ENCODE peak calls at places on chromosome 9, in eight cellular contexts. A is KG1, Q is left cardiac atrium, Y is A172, M is HTR-8/SVneo, L is astrocyte of the spinal cord, E is lower lobe of right lung, O is RWPE1. Z is an unnamed sample.

GRCh38 chr9:19629506-19629905 is 159.3 kb downstream of the SLC24A2 start:
- DNase-seq in A (no peak), Q (no peak), Y (no peak), M (no peak), L (no peak), E (no peak), O (no peak), Z (no peak)

GRCh38 chr9:17349816-17350215 is 215.0 kb downstream of the CNTLN start:
- DNase-seq in A (no peak), Q (no peak), Y (peak), M (no peak), L (peak), E (no peak), O (no peak), Z (peak)

GRCh38 chr9:89880161-89880560 is 275.3 kb downstream of the GADD45G start:
- DNase-seq in A (no peak), Q (no peak), Y (no peak), M (no peak), L (no peak), E (no peak), O (no peak), Z (no peak)

GRCh38 chr9:121686930-121687541 is 35.6 kb downstream of the DAB2IP start:
- DNase-seq in A (peak), Q (peak), Y (peak), M (peak), L (peak), E (peak), O (peak), Z (no peak)

GRCh38 chr9:128092199-128092977 is 24.4 kb downstream of the SLC25A25 start:
- DNase-seq in A (no peak), Q (no peak), Y (no peak), M (no peak), L (no peak), E (no peak), O (no peak), Z (no peak)

GRCh38 chr9:127783644-127784043 is 2.2 kb upstream of the CDK9 start:
- DNase-seq in A (peak), Q (no peak), Y (no peak), M (no peak), L (no peak), E (no peak), O (no peak), Z (no peak)

GRCh38 chr9:127545196-127546124 is 66.6 kb upstream of the STXBP1 start:
- DNase-seq in A (no peak), Q (no peak), Y (peak), M (no peak), L (peak), E (peak), O (peak), Z (no peak)

GRCh38 chr9:89461302-89461701 is 36.6 kb downstream of the SEMA4D start:
- DNase-seq in A (no peak), Q (peak), Y (peak), M (peak), L (peak), E (no peak), O (peak), Z (peak)

GRCh38 chr9:136107953-136108647 is 10.6 kb downstream of the TMEM250 start:
- DNase-seq in A (no peak), Q (no peak), Y (peak), M (no peak), L (no peak), E (no peak), O (peak), Z (no peak)

GRCh38 chr9:16243798-16244197 is 626.7 kb downstream of the BNC2 start:
- DNase-seq in A (no peak), Q (no peak), Y (no peak), M (no peak), L (no peak), E (no peak), O (peak), Z (no peak)

GRCh38 chr9:4297151-4297794 is 2.6 kb downstream of the GLIS3 start:
- DNase-seq in A (no peak), Q (peak), Y (peak), M (peak), L (peak), E (peak), O (no peak), Z (peak)

GRCh38 chr9:114905160-114905940 is 25.0 kb downstream of the TNFSF8 start:
- DNase-seq in A (no peak), Q (no peak), Y (no peak), M (no peak), L (no peak), E (no peak), O (no peak), Z (no peak)

GRCh38 chr9:22228542-22228941 is 218.1 kb upstream of the DMRTA1 start:
- DNase-seq in A (no peak), Q (no peak), Y (no peak), M (no peak), L (no peak), E (no peak), O (no peak), Z (no peak)

GRCh38 chr9:21741151-21741550 is 61.3 kb upstream of the MTAP start:
- DNase-seq in A (no peak), Q (no peak), Y (no peak), M (no peak), L (peak), E (no peak), O (no peak), Z (no peak)

GRCh38 chr9:126329476-126330275 is 3.0 kb downstream of the MVB12B start:
- DNase-seq in A (no peak), Q (no peak), Y (no peak), M (no peak), L (no peak), E (no peak), O (no peak), Z (no peak)

GRCh38 chr9:21060919-21061561 is 16.7 kb downstream of the IFNB1 start:
- DNase-seq in A (peak), Q (no peak), Y (no peak), M (no peak), L (peak), E (no peak), O (no peak), Z (no peak)

GRCh38 chr9:121850366-121850765 is 198.9 kb downstream of the DAB2IP start:
- DNase-seq in A (no peak), Q (no peak), Y (no peak), M (no peak), L (no peak), E (no peak), O (no peak), Z (no peak)

GRCh38 chr9:104783588-104783987 is 19.7 kb downstream of the NIPSNAP3B start:
- DNase-seq in A (no peak), Q (no peak), Y (no peak), M (no peak), L (no peak), E (no peak), O (no peak), Z (no peak)

GRCh38 chr9:37371565-37372464 is 50.7 kb upstream of the GRHPR start:
- DNase-seq in A (no peak), Q (peak), Y (no peak), M (peak), L (peak), E (no peak), O (no peak), Z (no peak)

GRCh38 chr9:82202808-82203207 is 214.2 kb downstream of the SPATA31D1 start:
- DNase-seq in A (no peak), Q (no peak), Y (no peak), M (no peak), L (peak), E (no peak), O (peak), Z (peak)

GRCh38 chr9:4986291-4986690 is 1.2 kb downstream of the JAK2 start:
- DNase-seq in A (no peak), Q (no peak), Y (peak), M (peak), L (peak), E (no peak), O (no peak), Z (no peak)

GRCh38 chr9:101018391-101018990 is 10.0 kb upstream of the PLPPR1 start:
- DNase-seq in A (no peak), Q (no peak), Y (no peak), M (no peak), L (no peak), E (no peak), O (no peak), Z (no peak)

GRCh38 chr9:119343161-119343720 is 26.0 kb downstream of the BRINP1 start:
- DNase-seq in A (no peak), Q (no peak), Y (no peak), M (no peak), L (no peak), E (no peak), O (no peak), Z (no peak)

GRCh38 chr9:3758816-3759576 is 233.2 kb upstream of the RFX3 start:
- DNase-seq in A (no peak), Q (no peak), Y (peak), M (no peak), L (peak), E (no peak), O (no peak), Z (no peak)

GRCh38 chr9:133477992-133478850 is 678 bp downstream of the SLC2A6 start:
- DNase-seq in A (no peak), Q (peak), Y (peak), M (no peak), L (no peak), E (peak), O (peak), Z (no peak)

GRCh38 chr9:27545471-27545870 is 15.9 kb upstream of the MOB3B start:
- DNase-seq in A (no peak), Q (no peak), Y (no peak), M (no peak), L (no peak), E (no peak), O (no peak), Z (no peak)

GRCh38 chr9:123150708-123151503 is 117.4 kb downstream of the GPR21 start:
- DNase-seq in A (no peak), Q (no peak), Y (no peak), M (no peak), L (no peak), E (no peak), O (peak), Z (peak)

GRCh38 chr9:2809692-2810423 is 34.0 kb downstream of the PUM3 start:
- DNase-seq in A (no peak), Q (no peak), Y (peak), M (peak), L (peak), E (no peak), O (no peak), Z (peak)

GRCh38 chr9:124137009-124137943 is 120.5 kb upstream of the NEK6 start:
- DNase-seq in A (no peak), Q (no peak), Y (no peak), M (no peak), L (no peak), E (no peak), O (no peak), Z (no peak)

GRCh38 chr9:137341227-137341626 is 39.2 kb upstream of the NRARP start:
- DNase-seq in A (no peak), Q (no peak), Y (no peak), M (no peak), L (no peak), E (no peak), O (no peak), Z (no peak)